ENCODE peak calls at places on chromosomes 2 and 18, in seven cellular contexts. A is IMR-90, Z is H1, J is mesendoderm, N is mesenchymal stem cell, Q is H9, Y is trophoblast cell. T is an unnamed sample.
A peak's percentile ranks its signal among the peaks of the same experiment; 100 is the strongest.

GRCh38 chr18:60372598-60372997 is at the start of gene MC4R:
- DNase-seq in J (peak; percentile 48), N (peak; percentile 74), Y (no peak), Q (peak; percentile 42), A (peak; percentile 82), Z (no peak), T (peak; percentile 11)

GRCh38 chr18:21004721-21005120 is 106.9 kb downstream of the ROCK1 start:
- DNase-seq in N (peak; percentile 85), Y (no peak), Z (no peak), A (peak; percentile 86), J (no peak), Q (no peak), T (no peak)

GRCh38 chr2:35410431-35411061 is 945.0 kb upstream of the CRIM1 start:
- DNase-seq in Y (peak; percentile 13), Q (peak; percentile 51), Z (peak; percentile 73), A (peak; percentile 29), J (peak; percentile 70), N (peak; percentile 47), T (peak; percentile 50)

GRCh38 chr2:135043345-135043744 is 3.9 kb downstream of the MAP3K19 start:
- DNase-seq in A (no peak), N (no peak), Y (no peak), Z (peak; percentile 54), J (no peak), Q (no peak), T (no peak)

GRCh38 chr18:70683263-70683662 is 394.4 kb downstream of the SOCS6 start:
- DNase-seq in Y (no peak), Z (no peak), J (no peak), Q (no peak), N (no peak), A (no peak), T (no peak)

GRCh38 chr18:77749189-77749588 is 499.5 kb downstream of the GALR1 start:
- DNase-seq in Z (peak; percentile 85), A (no peak), J (peak; percentile 34), Q (peak; percentile 50), N (no peak), Y (no peak), T (no peak)

GRCh38 chr2:127413782-127414743 is 4.2 kb upstream of the PROC start:
- DNase-seq in Q (no peak), N (peak; percentile 76), J (no peak), Z (no peak), A (peak; percentile 78), Y (no peak), T (no peak)

GRCh38 chr18:13551841-13552733 is 174.3 kb downstream of the FAM210A start:
- DNase-seq in A (no peak), Z (no peak), Q (no peak), N (no peak), Y (no peak), J (peak; percentile 14), T (no peak)

GRCh38 chr18:39627936-39628335 is 2062.3 kb upstream of the CELF4 start:
- DNase-seq in J (no peak), N (no peak), Q (no peak), A (peak; percentile 77), Y (no peak), Z (no peak), T (no peak)

GRCh38 chr2:222862915-222863544 is 2.2 kb downstream of the ACSL3 start:
- DNase-seq in A (no peak), N (no peak), Y (no peak), Q (no peak), J (no peak), Z (no peak), T (no peak)

GRCh38 chr2:213279961-213280360 is 4.3 kb upstream of the SPAG16 start:
- DNase-seq in Y (no peak), N (no peak), Z (no peak), Q (no peak), J (no peak), A (no peak), T (no peak)

GRCh38 chr2:203998195-203998804 is 61.7 kb downstream of the ICOS start:
- DNase-seq in Z (no peak), J (no peak), Q (no peak), N (peak; percentile 12), A (peak; percentile 22), Y (no peak), T (no peak)

GRCh38 chr2:196234672-196235071 is 63.3 kb upstream of the STK17B start:
- DNase-seq in J (peak; percentile 50), Q (no peak), Z (no peak), Y (peak; percentile 39), A (peak; percentile 76), N (peak; percentile 93), T (no peak)

GRCh38 chr2:1894578-1894977 is 150.3 kb upstream of the PXDN start:
- DNase-seq in N (no peak), J (no peak), Q (no peak), A (no peak), Y (no peak), Z (no peak), T (no peak)

GRCh38 chr2:239267411-239267941 is 133.3 kb downstream of the HDAC4 start:
- DNase-seq in Y (peak; percentile 28), Z (no peak), A (peak; percentile 80), Q (no peak), J (no peak), N (peak; percentile 67), T (no peak)

GRCh38 chr2:180927030-180927686 is 53.2 kb upstream of the UBE2E3 start:
- DNase-seq in Z (no peak), A (peak; percentile 20), N (no peak), Q (no peak), J (no peak), Y (no peak), T (no peak)

GRCh38 chr18:33432857-33433256 is 7.7 kb downstream of the CCDC178 start:
- DNase-seq in Y (no peak), A (peak; percentile 1), J (no peak), Q (no peak), Z (no peak), N (peak; percentile 17), T (no peak)
- H2BK5ac ChIP-seq in Y (no peak overlapping the region), A (no peak overlapping the region), J (no peak overlapping the region), Q (no peak overlapping the region), Z (no peak overlapping the region), N (no peak overlapping the region), T (no peak overlapping the region)

GRCh38 chr2:24509840-24510239 is 18.8 kb downstream of the NCOA1 start:
- DNase-seq in Y (no peak), A (no peak), J (no peak), Z (no peak), N (no peak), Q (no peak), T (no peak)

GRCh38 chr2:24507511-24507910 is 16.5 kb downstream of the NCOA1 start:
- DNase-seq in N (no peak), J (no peak), Z (no peak), A (no peak), Q (no peak), Y (no peak), T (no peak)

GRCh38 chr2:24511894-24512293 is 20.8 kb downstream of the NCOA1 start:
- DNase-seq in Y (no peak), J (no peak), N (no peak), Z (no peak), A (no peak), Q (no peak), T (no peak)

GRCh38 chr2:24509425-24509824 is 18.4 kb downstream of the NCOA1 start:
- DNase-seq in J (no peak), Y (no peak), A (no peak), Z (no peak), N (no peak), Q (no peak), T (no peak)

DNA sequence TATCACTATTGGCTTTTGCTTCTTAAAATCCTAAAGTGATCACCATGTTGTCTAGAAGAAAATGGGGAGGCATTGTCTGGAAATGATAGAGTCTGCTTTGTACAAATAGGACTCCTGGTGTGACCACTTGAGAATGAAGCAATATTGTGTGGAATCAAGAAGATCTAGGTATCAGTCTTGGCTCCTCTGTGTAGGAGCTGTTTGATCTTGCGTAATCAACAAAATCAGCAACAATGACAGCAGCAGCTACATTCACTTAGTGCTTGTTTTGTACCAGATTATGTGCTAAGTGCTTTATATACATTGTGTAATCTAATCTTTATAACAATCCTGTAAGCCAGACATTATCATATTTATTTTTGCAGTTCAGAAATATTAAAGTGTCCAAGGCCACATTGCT is 17.8 kb downstream of the NCOA1 start:
- DNase-seq in Z (no peak), Q (no peak), N (peak; percentile 22), A (no peak), J (no peak), Y (no peak), T (no peak)
- H2BK5ac ChIP-seq in Z (no peak overlapping the region), Q (no peak overlapping the region), N (no peak overlapping the region), A (no peak overlapping the region), J (no peak overlapping the region), Y (no peak overlapping the region), T (no peak overlapping the region)

GRCh38 chr2:40302751-40303150 is 149.1 kb downstream of the SLC8A1 start:
- DNase-seq in Q (no peak), Z (no peak), N (no peak), A (peak; percentile 44), J (no peak), Y (no peak), T (no peak)
- H2BK5ac ChIP-seq in Q (no peak overlapping the region), Z (no peak overlapping the region), N (no peak overlapping the region), A (no peak overlapping the region), J (no peak overlapping the region), Y (no peak overlapping the region), T (no peak overlapping the region)

GRCh38 chr2:64982311-64982857 is 6.8 kb upstream of the SLC1A4 start:
- DNase-seq in J (no peak), Y (no peak), Z (no peak), A (no peak), N (no peak), Q (no peak), T (no peak)
- H2BK5ac ChIP-seq in J (no peak overlapping the region), Y (no peak overlapping the region), Z (no peak overlapping the region), A (no peak overlapping the region), N (no peak overlapping the region), Q (no peak overlapping the region), T (no peak overlapping the region)

DNA sequence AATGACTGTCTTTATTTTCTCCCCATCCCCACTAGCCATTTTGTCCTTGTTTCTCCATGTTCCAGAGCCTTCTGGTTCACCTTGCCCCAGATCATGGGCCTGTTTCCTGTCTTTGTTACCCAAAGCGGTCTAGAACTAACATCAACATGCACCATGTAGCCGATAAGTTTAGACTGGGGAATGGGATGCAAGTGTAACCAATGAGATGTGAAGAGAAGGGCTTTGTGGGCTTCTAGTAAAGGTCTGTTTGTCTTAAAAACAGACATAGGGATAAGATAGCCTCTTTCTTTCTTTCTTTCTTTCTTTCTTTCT is 25.7 kb downstream of the INPP5D start:
- DNase-seq in Z (no peak), A (no peak), Q (no peak), N (no peak), J (no peak), Y (no peak), T (no peak)
- H2BK5ac ChIP-seq in Z (no peak overlapping the region), A (no peak overlapping the region), Q (no peak overlapping the region), N (no peak overlapping the region), J (no peak overlapping the region), Y (no peak overlapping the region), T (no peak overlapping the region)

GRCh38 chr2:168915433-168916328 is 14.6 kb downstream of the G6PC2 start:
- DNase-seq in A (no peak), J (no peak), Y (no peak), N (no peak), Z (no peak), Q (no peak), T (no peak)
- H2BK5ac ChIP-seq in A (no peak overlapping the region), J (no peak overlapping the region), Y (no peak overlapping the region), N (no peak overlapping the region), Z (no peak overlapping the region), Q (no peak overlapping the region), T (no peak overlapping the region)

GRCh38 chr18:11521853-11522252 is 87.5 kb upstream of the SLC35G4 start:
- DNase-seq in Q (no peak), Y (no peak), A (no peak), N (no peak), J (no peak), Z (no peak), T (no peak)
- H2BK5ac ChIP-seq in Q (no peak overlapping the region), Y (no peak overlapping the region), A (no peak overlapping the region), N (no peak overlapping the region), J (no peak overlapping the region), Z (no peak overlapping the region), T (no peak overlapping the region)